ENCODE peak calls at places on chromosomes 7 and 10, in eight cellular contexts. C, H, M, S, I, Q, K and T are unnamed samples.

GRCh38 chr10:69130251-69130650 is 6.3 kb downstream of the VPS26A start:
- DNase-seq in C (no peak), M (no peak), H (no peak), K (no peak), S (no peak), I (no peak), Q (no peak), T (no peak)

GRCh38 chr10:44697096-44697495 is 214.0 kb upstream of the TMEM72 start:
- DNase-seq in I (no peak), H (no peak), K (peak; percentile 10), C (no peak), M (no peak), S (no peak), Q (no peak), T (no peak)

GRCh38 chr10:98414932-98415709 is at the start of gene PYROXD2:
- DNase-seq in M (peak; percentile 74), K (peak; percentile 97), Q (no peak), S (peak; percentile 89), I (peak; percentile 25), H (peak; percentile 87), C (no peak), T (peak; percentile 76)

GRCh38 chr10:78215645-78216044 is 182.0 kb downstream of the RPS24 start:
- DNase-seq in Q (no peak), M (peak; percentile 3), K (no peak), C (no peak), I (no peak), H (peak; percentile 77), S (peak; percentile 92), T (peak; percentile 18)

GRCh38 chr7:69989551-69989950 is 391.3 kb downstream of the AUTS2 start:
- DNase-seq in S (no peak), H (no peak), C (no peak), K (no peak), Q (no peak), M (no peak), I (no peak), T (no peak)

GRCh38 chr10:127976286-127976685 is 69.4 kb downstream of the PTPRE start:
- DNase-seq in M (no peak), K (peak; percentile 27), Q (no peak), S (no peak), I (no peak), C (no peak), H (no peak), T (peak; percentile 35)

GRCh38 chr10:112913255-112913654 is 36.8 kb upstream of the TCF7L2 start:
- DNase-seq in Q (no peak), I (no peak), M (no peak), H (no peak), K (peak; percentile 11), S (no peak), C (no peak), T (no peak)

GRCh38 chr10:105085980-105086379 is 444.9 kb downstream of the SORCS3 start:
- DNase-seq in S (no peak), I (no peak), Q (no peak), M (no peak), H (no peak), K (no peak), C (no peak), T (no peak)

GRCh38 chr7:122588621-122589020 is 110.3 kb downstream of the RNF133 start:
- DNase-seq in S (no peak), C (no peak), K (no peak), I (no peak), H (no peak), M (peak; percentile 2), Q (no peak), T (no peak)

GRCh38 chr10:22308390-22308789 is 7.8 kb upstream of the COMMD3 start:
- DNase-seq in M (peak; percentile 65), I (no peak), Q (no peak), C (peak; percentile 29), K (no peak), H (no peak), S (no peak), T (no peak)

GRCh38 chr10:69061305-69062161 is 26.4 kb upstream of the SRGN start:
- DNase-seq in C (peak; percentile 29), S (no peak), Q (no peak), H (no peak), M (peak; percentile 98), I (no peak), K (peak; percentile 70), T (peak; percentile 7)

GRCh38 chr7:22610871-22611757 is 111.1 kb upstream of the STEAP1B start:
- DNase-seq in M (no peak), Q (no peak), I (no peak), K (no peak), C (no peak), S (no peak), H (no peak), T (no peak)

GRCh38 chr10:34491666-34492065 is 323.4 kb downstream of the PARD3 start:
- DNase-seq in K (no peak), C (no peak), H (no peak), Q (peak; percentile 7), I (no peak), M (peak; percentile 16), S (no peak), T (no peak)

GRCh38 chr7:11539853-11540252 is 292.1 kb downstream of the THSD7A start:
- DNase-seq in Q (no peak), M (no peak), K (no peak), H (no peak), C (no peak), S (no peak), I (no peak), T (no peak)

GRCh38 chr7:76262683-76263402 is 39.6 kb upstream of the HSPB1 start:
- DNase-seq in C (no peak), I (no peak), K (peak; percentile 86), S (peak; percentile 85), H (peak; percentile 48), M (peak; percentile 52), Q (no peak), T (peak; percentile 33)